ENCODE peak calls at places on chromosomes 4 and X, in ten cellular contexts. R is fibroblast of mammary gland; J is H7; P is hypothalamus; H is activated CD8-positive, alpha-beta memory T cell treated with anti-CD3 and anti-CD28 coated beads for 4 hours; D is T-helper 1 cell; L is stimulated activated CD8-positive, alpha-beta memory T cell treated with anti-CD3 and anti-CD28 coated beads, Interleukin-7, amount 100 ng/mL, for 1 hour; N is NCI-H774; G is HS-5; Y is activated gamma-delta T cell treated with Interleukin-2 at 50 U/mL for 16 hours. A is an unnamed sample.

GRCh38 chr4:3419836-3420605 is 21.7 kb upstream of the HGFAC start:
- DNase-seq in R (no peak), J (no peak), P (no peak), H (no peak), D (no peak), L (no peak), N (no peak), G (no peak), Y (no peak), A (no peak)

GRCh38 chrX:18119856-18120255 is 100.8 kb downstream of the BEND2 start:
- DNase-seq in R (no peak), J (no peak), P (no peak), H (no peak), D (no peak), L (no peak), N (peak), G (no peak), Y (no peak), A (no peak)

GRCh38 chrX:110420771-110421498 is 62.3 kb downstream of the RTL9 start:
- DNase-seq in R (peak), J (no peak), P (no peak), H (no peak), D (no peak), L (no peak), N (no peak), G (no peak), Y (no peak), A (no peak)

GRCh38 chr4:64969081-64969480 is 559.8 kb upstream of the TECRL start:
- DNase-seq in R (no peak), J (no peak), P (no peak), H (no peak), D (no peak), L (no peak), N (no peak), G (no peak), Y (no peak), A (no peak)

GRCh38 chrX:132292753-132293152 is 73.5 kb upstream of the RAP2C start:
- DNase-seq in R (peak), J (peak), P (no peak), H (no peak), D (no peak), L (no peak), N (no peak), G (peak), Y (peak), A (peak)

GRCh38 chrX:13203281-13203680 is 116.6 kb downstream of the ATXN3L start:
- DNase-seq in R (no peak), J (no peak), P (no peak), H (no peak), D (no peak), L (no peak), N (no peak), G (no peak), Y (no peak), A (no peak)

GRCh38 chr4:159366966-159367365 is 264.1 kb downstream of the RAPGEF2 start:
- DNase-seq in R (no peak), J (no peak), P (no peak), H (no peak), D (no peak), L (no peak), N (no peak), G (no peak), Y (no peak), A (peak)

GRCh38 chr4:18813055-18813454 is 791.5 kb upstream of the LCORL start:
- DNase-seq in R (no peak), J (no peak), P (no peak), H (no peak), D (no peak), L (no peak), N (no peak), G (no peak), Y (no peak), A (peak)

GRCh38 chrX:22889824-22890223 is 109.9 kb upstream of the DDX53 start:
- DNase-seq in R (no peak), J (no peak), P (no peak), H (no peak), D (no peak), L (no peak), N (no peak), G (no peak), Y (no peak), A (no peak)

GRCh38 chrX:10137516-10137915 is 19.3 kb upstream of the CLCN4 start:
- DNase-seq in R (no peak), J (no peak), P (no peak), H (no peak), D (no peak), L (no peak), N (no peak), G (no peak), Y (no peak), A (no peak)

GRCh38 chrX:8504451-8504850 is 39.8 kb downstream of the VCX3B start:
- DNase-seq in R (peak), J (no peak), P (no peak), H (no peak), D (no peak), L (no peak), N (no peak), G (no peak), Y (no peak), A (peak)